ENCODE peak calls at places on chromosomes 7 and 10, in four cellular contexts. N is upper lobe of right lung, D is AG09309, Q is cardiac muscle cell. C is an unnamed sample.

GRCh38 chr7:45196374-45196773 is 38.8 kb downstream of the RAMP3 start:
- DNase-seq in N (peak), D (no peak), Q (no peak), C (no peak)

GRCh38 chr7:137297551-137298463 is 45.7 kb downstream of the PTN start:
- DNase-seq in N (no peak), D (no peak), Q (no peak), C (no peak)

GRCh38 chr10:130191380-130191779 is 55.2 kb downstream of the GLRX3 start:
- DNase-seq in N (no peak), D (no peak), Q (no peak), C (no peak)

GRCh38 chr10:103276941-103277712 is at the start of gene INA:
- DNase-seq in N (no peak), D (no peak), Q (peak), C (no peak)

GRCh38 chr7:22943997-22944396 is 69.9 kb downstream of the HYCC1 start:
- DNase-seq in N (no peak), D (peak), Q (peak), C (no peak)

GRCh38 chr7:146655928-146656797 is 539.6 kb downstream of the CNTNAP2 start:
- DNase-seq in N (no peak), D (no peak), Q (no peak), C (no peak)

GRCh38 chr7:131284702-131285419 is 42.8 kb upstream of the MKLN1 start:
- DNase-seq in N (peak), D (no peak), Q (no peak), C (no peak)

GRCh38 chr10:131567279-131568162 is 256.0 kb upstream of the TCERG1L start:
- DNase-seq in N (no peak), D (no peak), Q (no peak), C (no peak)

GRCh38 chr7:31398815-31399214 is 58.3 kb upstream of the NEUROD6 start:
- DNase-seq in N (no peak), D (no peak), Q (no peak), C (no peak)

GRCh38 chr10:15137636-15138035 is 30.9 kb downstream of the NMT2 start:
- DNase-seq in N (no peak), D (no peak), Q (peak), C (no peak)

GRCh38 chr10:122089343-122090015 is 100.5 kb downstream of the TACC2 start:
- DNase-seq in N (no peak), D (no peak), Q (no peak), C (no peak)

GRCh38 chr10:80407836-80408197 is 534 bp upstream of the PRXL2A start:
- DNase-seq in N (peak), D (no peak), Q (no peak), C (no peak)

GRCh38 chr10:613217-613616 is 76.3 kb downstream of the DIP2C start:
- DNase-seq in N (peak), D (no peak), Q (no peak), C (no peak)

GRCh38 chr10:13271552-13272163 is 28.2 kb downstream of the PHYH start:
- DNase-seq in N (peak), D (no peak), Q (peak), C (no peak)

GRCh38 chr7:101554584-101555268 is 74.4 kb downstream of the MYL10 start:
- DNase-seq in N (no peak), D (no peak), Q (no peak), C (no peak)

GRCh38 chr7:84073476-84073875 is 121.1 kb downstream of the SEMA3A start:
- DNase-seq in N (no peak), D (no peak), Q (peak), C (no peak)

GRCh38 chr7:50679218-50680007 is 103.3 kb downstream of the GRB10 start:
- DNase-seq in N (no peak), D (no peak), Q (peak), C (no peak)

GRCh38 chr10:104580321-104580720 is 60.8 kb upstream of the SORCS3 start:
- DNase-seq in N (no peak), D (peak), Q (peak), C (no peak)

GRCh38 chr10:11148131-11148530 is 130.5 kb downstream of the CELF2 start:
- DNase-seq in N (no peak), D (no peak), Q (no peak), C (no peak)

GRCh38 chr10:78960316-78960800 is 108.4 kb upstream of the ZMIZ1 start:
- DNase-seq in N (no peak), D (peak), Q (peak), C (no peak)

GRCh38 chr10:128887856-128888255 is 579.2 kb upstream of the MGMT start:
- DNase-seq in N (no peak), D (no peak), Q (no peak), C (no peak)

GRCh38 chr10:6138456-6138855 is 49.6 kb downstream of the RBM17 start:
- DNase-seq in N (no peak), D (no peak), Q (no peak), C (no peak)

GRCh38 chr10:28873540-28873939 is 196.2 kb downstream of the BAMBI start:
- DNase-seq in N (no peak), D (no peak), Q (no peak), C (no peak)

GRCh38 chr7:27151341-27151944 is 940 bp downstream of the HOXA3 start:
- DNase-seq in N (peak), D (no peak), Q (no peak), C (no peak)
- TF ChIP-seq CTCF in N (no peak), D (peak), Q (no peak), C (peak)

DNA sequence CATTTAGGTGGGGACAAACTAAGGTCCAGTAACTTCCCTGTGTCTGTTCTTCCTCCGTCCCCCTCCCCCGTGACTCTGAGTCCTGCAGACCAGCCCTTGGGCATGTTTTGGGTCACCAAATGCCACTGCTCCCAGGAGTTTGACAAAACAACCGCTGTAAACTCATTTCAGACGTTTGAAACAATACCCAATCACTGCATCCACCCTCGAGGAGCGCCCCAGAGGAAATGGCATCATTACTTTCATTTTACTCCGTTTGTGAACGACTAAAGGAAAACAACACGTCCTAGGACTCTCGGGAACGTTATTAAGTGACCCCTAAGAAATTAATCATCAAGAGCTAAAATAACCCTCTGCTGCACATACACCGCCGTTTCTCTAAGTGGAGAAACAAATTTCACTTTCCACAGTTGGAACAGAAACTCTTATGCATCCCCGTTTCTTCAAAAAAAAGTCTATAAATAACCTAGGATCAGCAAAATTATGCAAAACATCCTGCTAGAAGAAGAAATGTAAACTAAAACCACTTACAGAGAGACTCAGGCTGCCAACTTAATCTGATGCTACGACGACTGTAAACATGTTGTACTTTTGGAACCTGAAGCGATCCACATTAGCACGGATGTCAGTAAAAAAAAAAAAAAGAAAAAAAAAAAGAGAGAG is 109.9 kb upstream of the EFCAB10 start:
- DNase-seq in N (no peak), D (no peak), Q (peak), C (no peak)
- H3K4me3 ChIP-seq in N (peak), D (peak), Q (no peak), C (peak)

DNA sequence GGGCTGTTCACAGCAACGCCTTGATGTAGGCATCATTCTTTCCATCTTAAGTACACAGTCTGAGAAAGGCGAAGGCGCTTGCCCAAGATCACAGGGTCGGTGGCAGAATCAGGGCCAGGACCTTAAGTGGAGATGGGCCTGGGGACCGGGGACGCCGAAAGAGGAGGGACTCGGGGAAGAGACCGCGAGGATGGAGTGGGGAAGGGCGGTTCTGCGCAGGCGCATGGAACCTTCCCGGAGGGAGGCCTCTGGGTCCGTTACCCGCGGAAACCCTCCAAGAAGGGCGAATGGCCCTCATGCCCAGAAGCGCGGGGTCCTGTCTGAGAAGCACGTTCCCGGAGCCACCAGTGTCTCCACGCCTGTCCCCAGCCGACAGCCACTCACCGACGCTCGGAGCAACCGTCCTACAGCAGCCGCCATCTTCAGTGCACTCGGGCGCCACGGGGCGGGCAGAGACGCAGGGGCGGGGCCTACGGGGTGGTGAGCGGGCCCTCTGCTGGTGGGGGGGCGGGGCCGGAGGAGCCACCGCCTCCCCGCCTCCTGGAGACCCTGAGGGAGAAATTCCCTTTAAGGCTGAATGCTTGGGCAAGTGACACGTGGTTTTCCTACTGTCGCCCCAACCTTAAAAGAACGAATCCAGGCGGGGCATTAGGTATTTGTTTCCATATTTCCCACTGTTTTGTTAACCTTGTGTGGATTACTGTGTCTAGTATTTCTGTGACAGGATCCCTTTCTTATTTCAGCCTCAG is at the start of gene PRDX3:
- DNase-seq in N (peak), D (no peak), Q (peak), C (no peak)
- TF ChIP-seq CTCF in N (peak), D (peak), Q (peak), C (peak)

GRCh38 chr10:52729259-52730104 is 43.1 kb downstream of the MBL2 start:
- DNase-seq in N (no peak), D (no peak), Q (peak), C (no peak)
- H3K4me3 ChIP-seq in N (no peak), D (no peak), Q (no peak), C (no peak)

GRCh38 chr10:126969310-126969709 is 64.1 kb downstream of the DOCK1 start:
- DNase-seq in N (no peak), D (no peak), Q (peak), C (no peak)
- TF ChIP-seq CTCF in N (peak), D (peak), Q (peak), C (no peak)